ENCODE peak calls at places on chromosomes 1 and 21, in nine cellular contexts. H is uterus, S is A549, F is AG10803, Z is coronary artery, X is foreskin fibroblast, J is HFF-Myc, C is adrenal gland, A is Peyer's patch. V is an unnamed sample.
A peak's percentile ranks its signal among the peaks of the same experiment; 100 is the strongest.

GRCh38 chr1:32828341-32828740 is 10.9 kb downstream of the S100PBP start:
- DNase-seq in C (no peak), X (peak; percentile 44), J (no peak), F (peak; percentile 29), H (no peak), Z (no peak), S (peak; percentile 24), A (no peak), V (peak; percentile 33)

GRCh38 chr1:162302660-162303344 is 73.9 kb downstream of the SPATA46 start:
- DNase-seq in Z (no peak), H (no peak), A (no peak), F (no peak), J (peak; percentile 46), X (peak; percentile 86), C (no peak), S (no peak), V (peak; percentile 59)

GRCh38 chr1:99007366-99007765 is 2.7 kb upstream of the PLPPR5 start:
- DNase-seq in X (no peak), J (no peak), F (no peak), A (no peak), Z (no peak), S (no peak), H (no peak), C (no peak), V (no peak)

GRCh38 chr1:212098340-212098739 is 62.8 kb downstream of the DTL start:
- DNase-seq in C (no peak), A (no peak), S (no peak), J (no peak), Z (no peak), F (no peak), H (no peak), X (no peak), V (no peak)

GRCh38 chr21:26127073-26127814 is 43.3 kb downstream of the APP start:
- DNase-seq in F (no peak), Z (no peak), S (no peak), J (no peak), C (no peak), X (no peak), H (no peak), A (no peak), V (no peak)

GRCh38 chr1:42838482-42839190 is 7.8 kb upstream of the ZNF691 start:
- DNase-seq in F (no peak), Z (no peak), H (no peak), X (no peak), C (no peak), J (no peak), A (no peak), S (no peak), V (no peak)

GRCh38 chr1:32082022-32082421 is 9.3 kb downstream of the TMEM39B start:
- DNase-seq in A (no peak), F (no peak), C (no peak), J (no peak), Z (no peak), H (no peak), S (no peak), X (no peak), V (no peak)

GRCh38 chr1:68542586-68542985 is 45.7 kb upstream of the DEPDC1 start:
- DNase-seq in Z (no peak), X (peak; percentile 34), A (no peak), J (no peak), S (no peak), C (no peak), F (no peak), H (no peak), V (peak; percentile 17)

GRCh38 chr21:38319781-38320180 is 63.0 kb downstream of the KCNJ15 start:
- DNase-seq in F (peak; percentile 91), C (no peak), A (no peak), J (no peak), S (no peak), X (peak; percentile 64), Z (no peak), H (no peak), V (no peak)

GRCh38 chr1:104105466-104105865 is 355.8 kb downstream of the AMY1C start:
- DNase-seq in C (no peak), J (no peak), X (no peak), H (no peak), F (no peak), A (no peak), S (no peak), Z (no peak), V (no peak)

GRCh38 chr1:63758805-63759204 is 15.0 kb upstream of the ROR1 start:
- DNase-seq in S (no peak), C (no peak), Z (no peak), H (no peak), F (no peak), J (no peak), X (no peak), A (no peak), V (no peak)

GRCh38 chr1:34188418-34188817 is 11.7 kb downstream of the C1orf94 start:
- DNase-seq in H (no peak), S (no peak), X (no peak), C (no peak), F (no peak), A (no peak), Z (no peak), J (no peak), V (no peak)

GRCh38 chr1:107548276-107548675 is 407.4 kb downstream of the NTNG1 start:
- DNase-seq in J (no peak), H (no peak), X (no peak), S (no peak), F (no peak), A (no peak), C (no peak), Z (no peak), V (no peak)

GRCh38 chr1:93980320-93980744 is 71.1 kb upstream of the GCLM start:
- DNase-seq in H (no peak), Z (no peak), F (peak; percentile 22), X (no peak), A (no peak), S (no peak), J (no peak), C (no peak), V (no peak)

GRCh38 chr1:9442266-9442846 is 96.9 kb upstream of the SLC25A33 start:
- DNase-seq in S (no peak), C (no peak), A (peak; percentile 71), J (no peak), F (peak; percentile 33), H (no peak), Z (no peak), X (peak; percentile 16), V (no peak)

DNA sequence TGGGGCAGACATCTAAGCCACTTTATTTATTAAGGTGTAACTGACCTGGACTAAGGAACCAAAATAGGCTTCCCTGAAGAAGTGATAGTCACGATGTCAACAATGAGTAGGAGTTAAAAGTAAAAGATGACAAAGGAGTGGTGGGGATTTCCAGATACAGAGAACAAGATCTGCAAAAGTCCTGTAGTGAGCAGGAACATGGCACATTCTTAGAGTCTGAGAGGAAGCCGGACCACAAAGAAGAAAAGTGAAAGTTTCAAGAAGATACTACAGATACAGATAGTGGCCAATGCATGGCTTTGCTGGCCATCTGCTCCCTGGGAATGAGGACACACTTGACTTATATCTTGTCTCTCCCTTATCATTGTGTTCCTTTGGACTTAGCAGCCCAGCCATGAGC is 302.5 kb upstream of the NR5A2 start:
- DNase-seq in C (no peak), S (no peak), A (no peak), H (no peak), F (no peak), X (no peak), Z (no peak), J (no peak), V (no peak)
- H3K4me3 ChIP-seq in C (no peak overlapping the region), S (no peak overlapping the region), A (no peak overlapping the region), H (no peak overlapping the region), F (no peak overlapping the region), X (no peak overlapping the region), Z (no peak overlapping the region), J (no peak overlapping the region), V (no peak overlapping the region)

DNA sequence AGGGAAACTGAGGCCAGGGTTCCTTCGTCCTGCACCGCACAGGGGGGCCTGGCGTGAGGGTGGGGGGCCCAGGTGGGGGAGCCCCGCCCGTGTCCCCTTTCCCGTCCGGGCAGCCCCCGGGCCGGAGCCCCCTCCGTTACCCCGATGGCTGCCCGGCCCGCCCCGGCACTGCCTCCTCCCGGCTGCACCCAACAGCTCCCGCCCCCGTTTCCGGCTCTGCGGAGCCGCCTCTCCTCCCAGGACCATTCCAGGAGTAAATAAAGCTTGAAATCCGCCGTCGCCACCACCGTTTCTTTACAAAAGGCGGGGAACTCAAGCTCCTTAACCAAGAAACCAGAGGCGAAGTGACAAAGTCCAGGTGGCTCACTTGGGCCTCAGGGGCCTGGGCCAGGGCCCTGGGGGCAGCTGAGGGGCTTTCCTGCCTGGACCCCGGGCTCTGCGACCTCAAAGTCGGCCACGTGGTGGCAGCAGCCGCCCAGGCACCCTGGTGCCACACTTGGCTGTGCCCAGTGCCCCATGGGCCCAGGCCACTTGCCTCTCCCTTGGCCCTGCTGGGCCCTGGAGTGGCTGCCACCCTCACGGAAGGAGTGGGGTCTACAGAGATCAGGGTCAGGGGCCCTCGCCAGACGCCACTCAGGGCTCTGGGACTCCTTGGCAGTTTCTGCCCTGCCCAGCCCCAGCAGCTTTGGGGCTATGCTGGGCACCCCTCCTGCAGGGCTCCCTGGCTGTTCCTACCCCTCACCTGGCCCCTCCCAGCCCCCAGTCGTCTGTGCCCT is 514 bp upstream of the FAAP20 start:
- DNase-seq in F (peak; percentile 85), S (peak; percentile 83), J (no peak), X (peak; percentile 95), Z (peak; percentile 96), A (peak; percentile 96), H (peak; percentile 90), C (peak; percentile 95), V (peak; percentile 86)
- H3K4me3 ChIP-seq in F (peak overlapping the region; percentile 64), S (peak overlapping the region; percentile 77), J (peak overlapping the region; percentile 58), X (peak overlapping the region; percentile 69), Z (peak overlapping the region; percentile 88), A (peak overlapping the region; percentile 59), H (peak overlapping the region; percentile 69), C (peak overlapping the region; percentile 40), V (peak overlapping the region; percentile 59)

GRCh38 chr1:156895408-156895874 is 1.9 kb downstream of the PEAR1 start:
- DNase-seq in C (no peak), Z (no peak), J (no peak), X (peak; percentile 70), A (no peak), F (no peak), S (no peak), H (no peak), V (no peak)
- H3K4me3 ChIP-seq in C (no peak overlapping the region), Z (peak overlapping the region; percentile 81), J (peak overlapping the region; percentile 53), X (peak overlapping the region; percentile 5), A (no peak overlapping the region), F (no peak overlapping the region), S (no peak overlapping the region), H (no peak overlapping the region), V (peak overlapping the region; percentile 63)

DNA sequence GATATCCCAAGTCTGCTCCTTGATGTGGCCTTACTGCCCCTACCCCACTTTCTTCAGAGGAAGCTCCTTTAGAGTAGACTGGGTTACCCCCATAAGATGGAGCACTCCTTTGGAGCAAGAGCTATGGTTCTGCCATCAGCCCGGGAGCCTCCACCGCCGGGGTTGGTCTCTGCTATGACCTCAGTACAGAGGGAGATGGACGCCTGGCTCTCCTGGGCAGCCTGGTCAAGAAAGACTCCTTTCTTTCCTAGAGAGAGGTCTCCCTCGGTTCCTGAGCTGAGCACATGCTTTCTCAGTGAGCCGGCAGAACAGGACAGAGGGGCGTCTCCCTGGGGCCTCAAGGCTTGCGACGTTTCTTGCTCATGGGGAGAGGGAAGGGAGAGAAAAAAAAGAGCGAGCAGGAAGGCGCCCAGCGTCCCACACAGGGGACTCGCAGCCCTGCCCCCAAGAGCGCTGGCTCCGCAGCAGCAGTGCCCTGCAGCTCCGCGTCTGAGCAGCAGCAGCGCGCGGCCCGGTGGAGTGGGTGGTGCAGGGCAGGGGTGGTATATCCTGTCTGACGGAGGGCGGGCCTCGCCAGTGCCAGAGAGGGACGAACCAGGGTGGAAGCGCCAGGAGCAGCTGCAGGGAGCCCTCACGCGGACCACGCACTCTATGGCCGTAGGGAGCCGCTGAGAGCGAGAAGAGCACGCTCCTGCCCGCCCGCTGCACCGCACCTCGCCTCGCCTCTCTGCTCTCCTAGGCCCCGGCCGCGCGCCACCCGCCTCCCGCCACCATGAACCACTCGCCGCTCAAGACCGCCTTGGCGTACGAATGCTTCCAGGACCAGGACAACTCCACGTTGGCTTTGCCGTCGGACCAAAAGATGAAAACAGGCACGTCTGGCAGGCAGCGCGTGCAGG is at the start of gene PKP1:
- DNase-seq in F (peak; percentile 21), H (no peak), X (peak; percentile 76), J (no peak), Z (no peak), C (peak; percentile 54), A (peak; percentile 68), S (no peak), V (no peak)
- H3K4me3 ChIP-seq in F (peak within 1 kb of the TSS; percentile 31), H (no peak within 1 kb of the TSS), X (peak within 1 kb of the TSS; percentile 18), J (peak within 1 kb of the TSS; percentile 12), Z (peak within 1 kb of the TSS; percentile 61), C (no peak within 1 kb of the TSS), A (no peak within 1 kb of the TSS), S (no peak within 1 kb of the TSS), V (no peak within 1 kb of the TSS)

V was measured in fibroblast of pulmonary artery.